ENCODE peak calls at places on chromosomes 16 and 17, in seven cellular contexts. X is thoracic aorta; G is stimulated activated CD4-positive, alpha-beta T cell treated with anti-CD3 and anti-CD28 coated beads, TNF-alpha, amount 100 ng/mL, for 48 hours; I is mucosa of gallbladder; E is upper lobe of right lung; U is kidney glomerular epithelial cell; J is stimulated activated effector memory CD8-positive, alpha-beta T cell treated with anti-CD3 and anti-CD28 coated beads, Interleukin-12 subunit alpha, Interleukin-12 subunit beta, amount 100 ng/mL, for 72 hours. D is an unnamed sample.

GRCh38 chr16:10126686-10127085 is 55.5 kb downstream of the GRIN2A start:
- DNase-seq in U (peak), G (no peak), I (no peak), E (no peak), X (no peak), J (no peak), D (no peak)

GRCh38 chr17:4998666-4999428 is 1.1 kb downstream of the KIF1C start:
- DNase-seq in E (peak), X (no peak), G (no peak), I (peak), J (no peak), U (no peak), D (no peak)

GRCh38 chr17:57534863-57535651 is 210.0 kb downstream of the CCDC182 start:
- DNase-seq in X (no peak), E (no peak), U (no peak), G (no peak), J (no peak), I (peak), D (no peak)

GRCh38 chr17:69525920-69526841 is 111.7 kb downstream of the MAP2K6 start:
- DNase-seq in G (no peak), X (no peak), U (peak), I (peak), J (no peak), E (no peak), D (no peak)

GRCh38 chr17:58413684-58414083 is 3.6 kb downstream of the RNF43 start:
- DNase-seq in U (no peak), J (no peak), G (no peak), I (no peak), X (no peak), E (no peak), D (no peak)

GRCh38 chr17:75463612-75464011 is 7.2 kb downstream of the TMEM94 start:
- DNase-seq in E (no peak), G (no peak), J (no peak), U (no peak), X (no peak), I (no peak), D (no peak)

GRCh38 chr17:1789936-1790335 is 28.1 kb downstream of the SERPINF1 start:
- DNase-seq in I (no peak), U (peak), X (no peak), E (no peak), J (no peak), G (no peak), D (no peak)

GRCh38 chr16:64489449-64489848 is 632.4 kb downstream of the CDH11 start:
- DNase-seq in E (no peak), I (no peak), G (no peak), U (no peak), J (no peak), X (no peak), D (no peak)

GRCh38 chr17:58120195-58120822 is 27.9 kb upstream of the OR4D1 start:
- DNase-seq in I (peak), U (peak), X (no peak), J (no peak), E (no peak), G (no peak), D (peak)

GRCh38 chr16:4214215-4214621 is 27.7 kb downstream of the SRL start:
- DNase-seq in X (peak), G (no peak), J (no peak), U (peak), I (peak), E (no peak), D (no peak)

GRCh38 chr16:733382-734207 is 6.7 kb downstream of the HAGHL start:
- DNase-seq in E (no peak), I (no peak), J (no peak), X (no peak), G (no peak), U (no peak), D (peak)

GRCh38 chr16:12901204-12901596 is 198 bp upstream of the SHISA9 start:
- DNase-seq in G (no peak), U (peak), I (no peak), X (no peak), J (no peak), E (no peak), D (no peak)

GRCh38 chr17:40471856-40472732 is 28.8 kb downstream of the IGFBP4 start:
- DNase-seq in U (no peak), E (no peak), X (no peak), I (no peak), G (no peak), J (no peak), D (no peak)

GRCh38 chr16:87713469-87714229 is 52.1 kb downstream of the KLHDC4 start:
- DNase-seq in U (no peak), J (peak), E (no peak), G (peak), X (no peak), I (no peak), D (peak)

GRCh38 chr17:3260600-3260999 is 37.6 kb downstream of the OR3A1 start:
- DNase-seq in G (no peak), E (no peak), J (no peak), I (no peak), U (no peak), X (no peak), D (no peak)

GRCh38 chr17:6456321-6456720 is 12.1 kb downstream of the PIMREG start:
- DNase-seq in J (no peak), X (no peak), I (no peak), G (no peak), U (no peak), E (peak), D (no peak)